ENCODE peak calls at places on chromosomes 11 and 22, in eight cellular contexts. One of them, this sample, is unnamed.

GRCh38 chr11:94997437-94997836 is 23.9 kb downstream of the KDM4D start:
- DNase-seq in fibroblast of the aortic adventitia: no peak
- DNase-seq in neural crest cell: no peak
- DNase-seq in suprapubic skin: no peak
- DNase-seq in mammary epithelial cell: no peak
- DNase-seq in Panc1: no peak
- DNase-seq in glutamatergic neuron: no peak
- DNase-seq in left ventricle myocardium inferior: no peak
- DNase-seq in this sample: no peak

GRCh38 chr22:20979243-20979809 is 2.8 kb upstream of the LZTR1 start:
- DNase-seq in fibroblast of the aortic adventitia: peak; percentile 49
- DNase-seq in neural crest cell: peak; percentile 50
- DNase-seq in suprapubic skin: no peak
- DNase-seq in mammary epithelial cell: peak; percentile 43
- DNase-seq in Panc1: no peak
- DNase-seq in glutamatergic neuron: peak; percentile 60
- DNase-seq in left ventricle myocardium inferior: peak; percentile 53
- DNase-seq in this sample: peak; percentile 53

GRCh38 chr22:39245130-39246039 is 603 bp upstream of the PDGFB start:
- DNase-seq in fibroblast of the aortic adventitia: no peak
- DNase-seq in neural crest cell: no peak
- DNase-seq in suprapubic skin: no peak
- DNase-seq in mammary epithelial cell: no peak
- DNase-seq in Panc1: no peak
- DNase-seq in glutamatergic neuron: no peak
- DNase-seq in left ventricle myocardium inferior: no peak
- DNase-seq in this sample: no peak

GRCh38 chr11:34105957-34106504 is 602 bp downstream of the NAT10 start:
- DNase-seq in fibroblast of the aortic adventitia: peak; percentile 36
- DNase-seq in neural crest cell: no peak
- DNase-seq in suprapubic skin: no peak
- DNase-seq in mammary epithelial cell: no peak
- DNase-seq in Panc1: peak; percentile 0
- DNase-seq in glutamatergic neuron: no peak
- DNase-seq in left ventricle myocardium inferior: no peak
- DNase-seq in this sample: no peak

GRCh38 chr11:44246726-44247125 is 63.2 kb downstream of the ALX4 start:
- DNase-seq in fibroblast of the aortic adventitia: peak; percentile 59
- DNase-seq in neural crest cell: no peak
- DNase-seq in suprapubic skin: no peak
- DNase-seq in mammary epithelial cell: no peak
- DNase-seq in Panc1: no peak
- DNase-seq in glutamatergic neuron: no peak
- DNase-seq in left ventricle myocardium inferior: peak; percentile 69
- DNase-seq in this sample: no peak

GRCh38 chr11:57763568-57763967 is 2.0 kb downstream of the CTNND1 start:
- DNase-seq in fibroblast of the aortic adventitia: peak; percentile 47
- DNase-seq in neural crest cell: no peak
- DNase-seq in suprapubic skin: no peak
- DNase-seq in mammary epithelial cell: peak; percentile 58
- DNase-seq in Panc1: no peak
- DNase-seq in glutamatergic neuron: no peak
- DNase-seq in left ventricle myocardium inferior: no peak
- DNase-seq in this sample: no peak

GRCh38 chr11:33723238-33723881 is 12.9 kb downstream of the CD59 start:
- DNase-seq in fibroblast of the aortic adventitia: peak; percentile 96
- DNase-seq in neural crest cell: no peak
- DNase-seq in suprapubic skin: no peak
- DNase-seq in mammary epithelial cell: peak; percentile 89
- DNase-seq in Panc1: no peak
- DNase-seq in glutamatergic neuron: no peak
- DNase-seq in left ventricle myocardium inferior: no peak
- DNase-seq in this sample: no peak

GRCh38 chr22:32967285-32968101 is 90.7 kb downstream of the SYN3 start:
- DNase-seq in fibroblast of the aortic adventitia: no peak
- DNase-seq in neural crest cell: no peak
- DNase-seq in suprapubic skin: no peak
- DNase-seq in mammary epithelial cell: no peak
- DNase-seq in Panc1: no peak
- DNase-seq in glutamatergic neuron: no peak
- DNase-seq in left ventricle myocardium inferior: no peak
- DNase-seq in this sample: no peak

GRCh38 chr11:20363500-20364411 is at the start of gene HTATIP2:
- DNase-seq in fibroblast of the aortic adventitia: peak; percentile 57
- DNase-seq in neural crest cell: peak; percentile 26
- DNase-seq in suprapubic skin: peak; percentile 82
- DNase-seq in mammary epithelial cell: peak; percentile 49
- DNase-seq in Panc1: no peak
- DNase-seq in glutamatergic neuron: peak; percentile 54
- DNase-seq in left ventricle myocardium inferior: peak; percentile 77
- DNase-seq in this sample: peak; percentile 70

GRCh38 chr11:31106963-31107576 is 262.5 kb downstream of the DCDC1 start:
- DNase-seq in fibroblast of the aortic adventitia: peak; percentile 11
- DNase-seq in neural crest cell: peak; percentile 85
- DNase-seq in suprapubic skin: no peak
- DNase-seq in mammary epithelial cell: peak; percentile 39
- DNase-seq in Panc1: peak; percentile 33
- DNase-seq in glutamatergic neuron: peak; percentile 79
- DNase-seq in left ventricle myocardium inferior: peak; percentile 44
- DNase-seq in this sample: no peak

GRCh38 chr22:27795053-27795452 is 6.5 kb downstream of the MN1 start:
- DNase-seq in fibroblast of the aortic adventitia: no peak
- DNase-seq in neural crest cell: peak; percentile 42
- DNase-seq in suprapubic skin: no peak
- DNase-seq in mammary epithelial cell: no peak
- DNase-seq in Panc1: no peak
- DNase-seq in glutamatergic neuron: peak; percentile 62
- DNase-seq in left ventricle myocardium inferior: no peak
- DNase-seq in this sample: no peak

GRCh38 chr22:25702046-25702445 is 39.9 kb upstream of the MYO18B start:
- DNase-seq in fibroblast of the aortic adventitia: peak; percentile 55
- DNase-seq in neural crest cell: no peak
- DNase-seq in suprapubic skin: no peak
- DNase-seq in mammary epithelial cell: peak; percentile 2
- DNase-seq in Panc1: no peak
- DNase-seq in glutamatergic neuron: no peak
- DNase-seq in left ventricle myocardium inferior: no peak
- DNase-seq in this sample: no peak

GRCh38 chr22:49044091-49044490 is 783.6 kb downstream of the BRD1 start:
- DNase-seq in fibroblast of the aortic adventitia: no peak
- DNase-seq in neural crest cell: no peak
- DNase-seq in suprapubic skin: no peak
- DNase-seq in mammary epithelial cell: no peak
- DNase-seq in Panc1: no peak
- DNase-seq in glutamatergic neuron: no peak
- DNase-seq in left ventricle myocardium inferior: no peak
- DNase-seq in this sample: no peak

GRCh38 chr22:21569459-21570161 is 2.1 kb downstream of the UBE2L3 start:
- DNase-seq in fibroblast of the aortic adventitia: no peak
- DNase-seq in neural crest cell: no peak
- DNase-seq in suprapubic skin: no peak
- DNase-seq in mammary epithelial cell: no peak
- DNase-seq in Panc1: no peak
- DNase-seq in glutamatergic neuron: no peak
- DNase-seq in left ventricle myocardium inferior: no peak
- DNase-seq in this sample: no peak

DNA sequence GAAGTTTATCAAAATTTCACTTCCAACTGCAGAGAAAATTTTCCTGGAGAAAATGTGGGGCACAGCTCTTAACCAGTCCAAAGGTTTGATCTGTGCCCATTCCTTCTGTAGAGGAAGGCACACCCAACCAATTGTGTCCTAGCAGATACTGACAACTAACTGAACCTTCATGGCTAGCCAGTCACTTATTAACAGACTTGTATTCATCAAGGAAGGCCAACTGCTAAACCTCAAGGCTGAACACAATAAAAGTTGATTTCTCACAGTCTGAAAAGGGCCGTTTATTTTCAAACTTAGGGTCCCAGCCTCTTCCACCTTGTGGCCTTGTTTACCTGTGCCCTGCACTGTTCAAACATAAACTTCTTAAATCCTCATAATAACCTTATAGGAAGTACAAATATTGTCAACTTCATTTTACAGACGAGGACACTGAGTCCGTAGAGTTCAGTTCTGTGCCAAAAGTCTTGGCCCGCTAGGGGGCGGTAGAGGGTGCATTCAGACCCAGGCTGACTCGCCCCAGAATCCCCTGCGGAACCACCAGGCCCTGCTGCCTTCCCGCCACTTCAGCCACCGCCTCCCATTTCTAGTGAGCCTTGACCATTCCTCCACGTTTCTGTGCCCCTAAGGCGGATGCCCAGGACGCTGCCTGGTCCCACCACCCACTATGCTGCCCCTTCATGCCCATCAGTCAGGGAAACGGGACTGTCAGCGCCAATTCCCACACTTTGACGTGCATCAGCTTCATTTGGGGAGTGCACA is 19.3 kb downstream of the SYT13 start:
- DNase-seq in fibroblast of the aortic adventitia: no peak
- DNase-seq in neural crest cell: peak; percentile 32
- DNase-seq in suprapubic skin: no peak
- DNase-seq in mammary epithelial cell: no peak
- DNase-seq in Panc1: no peak
- DNase-seq in glutamatergic neuron: peak; percentile 46
- DNase-seq in left ventricle myocardium inferior: no peak
- DNase-seq in this sample: no peak
- TF ChIP-seq CTCF in fibroblast of the aortic adventitia: peak; percentile 20
- TF ChIP-seq CTCF in neural crest cell: peak; percentile 58
- TF ChIP-seq CTCF in suprapubic skin: no peak
- TF ChIP-seq CTCF in mammary epithelial cell: peak; percentile 35
- TF ChIP-seq CTCF in Panc1: peak; percentile 66
- TF ChIP-seq CTCF in glutamatergic neuron: peak; percentile 70
- TF ChIP-seq CTCF in left ventricle myocardium inferior: peak; percentile 17
- TF ChIP-seq CTCF in this sample: no peak

DNA sequence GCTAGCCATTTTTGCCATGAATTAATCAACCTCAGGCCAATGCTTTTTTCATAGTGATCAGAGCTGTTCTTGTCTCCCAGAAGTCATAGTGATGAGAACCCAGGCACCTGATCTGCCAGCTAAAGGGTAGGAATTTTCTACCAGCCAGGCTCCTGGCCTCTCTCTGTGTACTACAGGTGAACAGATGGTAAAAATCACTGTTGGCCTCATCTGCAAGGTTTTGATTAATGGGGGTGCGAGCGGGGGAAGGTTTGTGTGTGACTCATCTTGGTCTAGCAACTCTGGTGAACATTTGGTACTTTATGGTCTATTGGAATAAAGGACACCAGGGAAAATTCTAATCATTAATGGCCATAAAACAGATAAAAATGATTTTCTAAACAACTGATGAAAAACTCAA is 14.4 kb upstream of the APOL4 start:
- DNase-seq in fibroblast of the aortic adventitia: no peak
- DNase-seq in neural crest cell: no peak
- DNase-seq in suprapubic skin: no peak
- DNase-seq in mammary epithelial cell: no peak
- DNase-seq in Panc1: no peak
- DNase-seq in glutamatergic neuron: no peak
- DNase-seq in left ventricle myocardium inferior: no peak
- DNase-seq in this sample: no peak
- TF ChIP-seq CTCF in fibroblast of the aortic adventitia: no peak
- TF ChIP-seq CTCF in neural crest cell: no peak
- TF ChIP-seq CTCF in suprapubic skin: no peak
- TF ChIP-seq CTCF in mammary epithelial cell: no peak
- TF ChIP-seq CTCF in Panc1: no peak
- TF ChIP-seq CTCF in glutamatergic neuron: no peak
- TF ChIP-seq CTCF in left ventricle myocardium inferior: no peak
- TF ChIP-seq CTCF in this sample: no peak

GRCh38 chr11:6629573-6629891 is 10.3 kb upstream of the TPP1 start:
- DNase-seq in fibroblast of the aortic adventitia: no peak
- DNase-seq in neural crest cell: no peak
- DNase-seq in suprapubic skin: no peak
- DNase-seq in mammary epithelial cell: no peak
- DNase-seq in Panc1: no peak
- DNase-seq in glutamatergic neuron: no peak
- DNase-seq in left ventricle myocardium inferior: no peak
- DNase-seq in this sample: no peak
- TF ChIP-seq CTCF in fibroblast of the aortic adventitia: no peak
- TF ChIP-seq CTCF in neural crest cell: no peak
- TF ChIP-seq CTCF in suprapubic skin: no peak
- TF ChIP-seq CTCF in mammary epithelial cell: no peak
- TF ChIP-seq CTCF in Panc1: no peak
- TF ChIP-seq CTCF in glutamatergic neuron: no peak
- TF ChIP-seq CTCF in left ventricle myocardium inferior: no peak
- TF ChIP-seq CTCF in this sample: no peak

GRCh38 chr22:31211504-31211861 is 615 bp upstream of the LIMK2 start:
- DNase-seq in fibroblast of the aortic adventitia: no peak
- DNase-seq in neural crest cell: no peak
- DNase-seq in suprapubic skin: no peak
- DNase-seq in mammary epithelial cell: no peak
- DNase-seq in Panc1: no peak
- DNase-seq in glutamatergic neuron: no peak
- DNase-seq in left ventricle myocardium inferior: no peak
- DNase-seq in this sample: no peak

GRCh38 chr22:31215018-31215535 is 3.0 kb downstream of the LIMK2 start:
- DNase-seq in fibroblast of the aortic adventitia: no peak
- DNase-seq in neural crest cell: no peak
- DNase-seq in suprapubic skin: no peak
- DNase-seq in mammary epithelial cell: no peak
- DNase-seq in Panc1: no peak
- DNase-seq in glutamatergic neuron: no peak
- DNase-seq in left ventricle myocardium inferior: no peak
- DNase-seq in this sample: no peak

GRCh38 chr22:31210830-31211503 is 1.1 kb upstream of the LIMK2 start:
- DNase-seq in fibroblast of the aortic adventitia: no peak
- DNase-seq in neural crest cell: no peak
- DNase-seq in suprapubic skin: no peak
- DNase-seq in mammary epithelial cell: no peak
- DNase-seq in Panc1: no peak
- DNase-seq in glutamatergic neuron: no peak
- DNase-seq in left ventricle myocardium inferior: peak; percentile 34
- DNase-seq in this sample: no peak

GRCh38 chr22:31211862-31212730 is at the start of gene LIMK2:
- DNase-seq in fibroblast of the aortic adventitia: peak; percentile 68
- DNase-seq in neural crest cell: peak; percentile 94
- DNase-seq in suprapubic skin: peak; percentile 96
- DNase-seq in mammary epithelial cell: peak; percentile 88
- DNase-seq in Panc1: no peak
- DNase-seq in glutamatergic neuron: peak; percentile 99
- DNase-seq in left ventricle myocardium inferior: peak; percentile 96
- DNase-seq in this sample: peak; percentile 98

DNA sequence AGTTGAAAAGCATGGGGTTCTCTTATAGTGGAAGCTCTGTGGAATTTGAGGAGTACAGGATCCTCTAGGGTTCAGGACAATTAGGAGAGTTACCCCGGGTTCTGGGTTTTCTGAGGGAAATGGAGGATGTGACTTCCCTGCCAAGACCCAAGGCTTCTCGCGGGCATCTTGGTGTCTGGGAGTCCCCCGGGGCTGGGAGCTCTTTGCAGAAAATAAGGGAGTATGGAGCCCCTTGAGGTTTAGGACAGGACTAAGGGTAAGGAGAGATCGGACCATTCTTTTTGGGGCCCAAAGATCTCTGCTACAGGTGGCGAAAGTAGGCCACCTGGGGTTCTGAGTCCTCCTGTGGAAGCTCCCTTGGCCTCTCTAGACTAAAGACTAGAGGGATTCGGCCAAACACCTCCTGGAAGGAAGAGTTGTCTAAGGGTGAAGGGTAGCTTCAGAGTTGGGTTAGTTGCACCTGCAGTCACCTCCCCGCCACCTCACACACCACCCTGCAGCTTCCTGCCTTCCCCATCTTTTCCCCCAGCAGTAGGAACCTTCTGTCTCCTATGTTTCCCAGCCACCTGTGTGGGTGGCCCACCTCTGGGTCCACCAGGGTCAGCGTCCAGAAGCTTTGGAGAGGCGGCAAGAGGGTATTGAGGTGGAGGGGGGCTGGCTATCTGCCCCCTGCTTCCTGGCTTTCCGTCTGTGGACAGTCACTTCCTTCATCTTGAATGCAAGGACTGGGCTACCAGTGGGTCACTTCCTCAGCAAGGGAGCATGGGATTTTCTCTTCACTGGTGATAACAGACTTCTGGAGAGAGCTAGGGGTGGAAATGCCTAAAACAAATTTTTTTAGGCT is 907 bp downstream of the LIMK2 start:
- DNase-seq in fibroblast of the aortic adventitia: no peak
- DNase-seq in neural crest cell: no peak
- DNase-seq in suprapubic skin: no peak
- DNase-seq in mammary epithelial cell: no peak
- DNase-seq in Panc1: no peak
- DNase-seq in glutamatergic neuron: no peak
- DNase-seq in left ventricle myocardium inferior: no peak
- DNase-seq in this sample: no peak
- TF ChIP-seq CTCF in fibroblast of the aortic adventitia: no peak
- TF ChIP-seq CTCF in neural crest cell: no peak
- TF ChIP-seq CTCF in suprapubic skin: no peak
- TF ChIP-seq CTCF in mammary epithelial cell: no peak
- TF ChIP-seq CTCF in Panc1: no peak
- TF ChIP-seq CTCF in glutamatergic neuron: no peak
- TF ChIP-seq CTCF in left ventricle myocardium inferior: no peak
- TF ChIP-seq CTCF in this sample: no peak